ENCODE peak calls at places on chromosomes 12 and 14, in nine cellular contexts. V is spleen, N is upper lobe of right lung, C is neural progenitor cell, G is AG09309, Z is left ventricle myocardium inferior, S is GM20000, L is GM10248, E is foreskin fibroblast. F is an unnamed sample.

GRCh38 chr12:42607584-42607984 is 18.0 kb upstream of the PRICKLE1 start:
- DNase-seq in G (no peak), L (no peak), E (no peak), Z (no peak), V (no peak), N (no peak), S (no peak), C (no peak), F (no peak)

GRCh38 chr12:118358607-118359540 is 13.8 kb downstream of the TAOK3 start:
- DNase-seq in N (no peak), C (no peak), L (peak; percentile 33), E (no peak), Z (no peak), S (peak; percentile 30), V (no peak), G (no peak), F (no peak)

GRCh38 chr14:68652433-68652690 is 140.5 kb downstream of the ZFP36L1 start:
- DNase-seq in E (no peak), C (no peak), S (no peak), N (no peak), L (no peak), G (no peak), Z (no peak), V (peak; percentile 57), F (no peak)

GRCh38 chr12:74317078-74317581 is 220.5 kb upstream of the ATXN7L3B start:
- DNase-seq in G (no peak), V (no peak), E (no peak), N (no peak), L (no peak), C (peak; percentile 60), Z (peak; percentile 28), S (no peak), F (no peak)

GRCh38 chr14:80850197-80850814 is 91.2 kb downstream of the CEP128 start:
- DNase-seq in C (peak; percentile 42), L (peak; percentile 7), N (no peak), S (peak; percentile 6), V (no peak), E (peak; percentile 23), Z (no peak), G (peak; percentile 7), F (no peak)

GRCh38 chr12:70080577-70080976 is 162.7 kb upstream of the CNOT2 start:
- DNase-seq in Z (no peak), L (no peak), G (no peak), E (no peak), C (no peak), V (no peak), N (no peak), S (no peak), F (no peak)

GRCh38 chr14:24079521-24080141 is 8.3 kb downstream of the CPNE6 start:
- DNase-seq in V (no peak), N (no peak), G (no peak), L (no peak), C (peak; percentile 90), S (no peak), Z (no peak), E (no peak), F (no peak)

GRCh38 chr12:52606581-52607241 is 5.4 kb upstream of the KRT72 start:
- DNase-seq in V (no peak), Z (no peak), L (no peak), G (no peak), C (no peak), E (no peak), N (no peak), S (no peak), F (no peak)

GRCh38 chr12:129186952-129187351 is 333.7 kb downstream of the GLT1D1 start:
- DNase-seq in G (no peak), C (peak; percentile 18), N (no peak), E (no peak), V (no peak), L (no peak), S (no peak), Z (no peak), F (no peak)

GRCh38 chr14:69281450-69282169 is 21.7 kb downstream of the GALNT16 start:
- DNase-seq in S (peak; percentile 51), Z (peak; percentile 40), N (no peak), V (no peak), L (peak; percentile 62), C (no peak), E (no peak), G (no peak), F (no peak)

GRCh38 chr14:33675415-33676130 is 275.3 kb downstream of the EGLN3 start:
- DNase-seq in C (no peak), E (no peak), N (no peak), S (no peak), G (no peak), L (no peak), V (no peak), Z (no peak), F (no peak)

GRCh38 chr14:92527724-92528123 is 14.1 kb downstream of the RIN3 start:
- DNase-seq in Z (no peak), G (no peak), S (no peak), V (no peak), N (peak; percentile 27), E (peak; percentile 53), C (no peak), L (no peak), F (no peak)

GRCh38 chr14:79543966-79544365 is 667.3 kb downstream of the DIO2 start:
- DNase-seq in L (no peak), Z (no peak), N (no peak), G (no peak), C (peak; percentile 68), V (no peak), E (peak; percentile 9), S (no peak), F (no peak)

GRCh38 chr14:25009891-25010290 is 40.1 kb downstream of the STXBP6 start:
- DNase-seq in Z (no peak), V (no peak), L (no peak), G (peak; percentile 5), S (no peak), E (peak; percentile 13), N (no peak), C (peak; percentile 6), F (no peak)

GRCh38 chr12:76446090-76446489 is 97.9 kb upstream of the BBS10 start:
- DNase-seq in E (no peak), L (no peak), N (no peak), C (no peak), Z (no peak), G (no peak), V (no peak), S (no peak), F (no peak)

GRCh38 chr14:104332634-104333270 is 194.4 kb downstream of the KIF26A start:
- DNase-seq in G (no peak), Z (no peak), S (no peak), V (peak; percentile 73), N (peak; percentile 64), C (no peak), E (no peak), L (no peak), F (no peak)

GRCh38 chr12:109729837-109730200 is 16.2 kb downstream of the FAM222A start:
- DNase-seq in S (no peak), V (peak; percentile 49), G (no peak), Z (peak; percentile 12), C (no peak), L (no peak), E (no peak), N (peak; percentile 57), F (no peak)

GRCh38 chr12:109730306-109731145 is 16.9 kb downstream of the FAM222A start:
- DNase-seq in S (no peak), C (no peak), Z (peak; percentile 5), N (peak; percentile 46), V (peak; percentile 62), E (no peak), L (no peak), G (no peak), F (no peak)

GRCh38 chr12:109732321-109733305 is 19.0 kb downstream of the FAM222A start:
- DNase-seq in V (peak; percentile 44), E (no peak), S (no peak), N (peak; percentile 39), Z (peak; percentile 4), C (peak; percentile 61), G (no peak), L (no peak), F (no peak)

GRCh38 chr12:109731806-109732205 is 18.2 kb downstream of the FAM222A start:
- DNase-seq in G (no peak), L (no peak), S (no peak), C (no peak), E (no peak), N (peak; percentile 21), Z (peak; percentile 1), V (peak; percentile 25), F (no peak)

GRCh38 chr12:109731231-109731731 is 17.7 kb downstream of the FAM222A start:
- DNase-seq in G (no peak), Z (peak; percentile 3), C (no peak), S (no peak), L (no peak), V (peak; percentile 64), N (peak; percentile 34), E (no peak), F (no peak)
- TF ChIP-seq CTCF in G (no peak), Z (no peak), C (no peak), S (no peak), L (no peak), V (no peak), N (no peak), E (no peak), F (no peak)

GRCh38 chr12:54285150-54286041 is 4.9 kb downstream of the HNRNPA1 start:
- DNase-seq in N (no peak), Z (no peak), E (no peak), G (no peak), C (no peak), V (no peak), S (no peak), L (no peak), F (no peak)
- TF ChIP-seq CTCF in N (peak; percentile 23), Z (no peak), E (peak; percentile 14), G (peak; percentile 26), C (peak; percentile 46), V (peak; percentile 26), S (no peak), L (peak; percentile 5), F (no peak)

DNA sequence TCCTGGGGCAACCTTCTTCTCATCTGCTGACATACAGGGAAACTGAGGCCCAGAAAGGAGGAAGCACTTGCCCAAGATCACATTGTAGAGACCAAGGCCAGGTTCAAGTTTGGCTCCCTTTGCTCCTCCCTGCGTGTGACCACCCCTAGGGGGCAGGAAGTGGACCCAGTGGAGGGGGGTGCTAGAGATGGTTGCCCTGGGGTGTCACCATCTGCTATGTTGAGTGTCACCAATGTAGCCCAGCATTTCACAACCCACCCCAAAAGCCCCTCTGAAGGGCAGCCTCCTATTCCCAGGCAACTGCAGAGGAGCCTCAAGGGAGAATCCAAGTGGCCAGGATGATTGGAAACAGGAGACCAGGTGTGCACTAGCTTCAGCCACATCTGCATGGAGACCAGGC is 12.0 kb upstream of the RBM19 start:
- DNase-seq in E (no peak), S (no peak), L (no peak), V (no peak), N (no peak), C (no peak), Z (no peak), G (no peak), F (no peak)
- TF ChIP-seq CTCF in E (no peak), S (no peak), L (no peak), V (peak; percentile 1), N (no peak), C (no peak), Z (no peak), G (no peak), F (no peak)

GRCh38 chr12:65590318-65590717 is 234.0 kb upstream of the HMGA2 start:
- DNase-seq in Z (no peak), L (no peak), G (no peak), E (no peak), S (no peak), V (no peak), N (no peak), C (no peak), F (no peak)
- TF ChIP-seq CTCF in Z (no peak), L (no peak), G (no peak), E (no peak), S (no peak), V (no peak), N (no peak), C (no peak), F (no peak)

F was measured in AG04449.